ENCODE peak calls at places on chromosomes 6 and 20, in ten cellular contexts. X is occipital lobe; V is HuH-7.5; A is GM10248; N is G401; O is AG08396; R is activated T-cell treated with anti-CD3 and anti-CD28 coated beads, Interleukin-2, amount 50 U/mL, for 1 hour; H is NCI-H1105; F is Right ventricle myocardium superior; W is brain microvascular endothelial cell. I is an unnamed sample.

GRCh38 chr20:57082546-57082945 is 183.9 kb downstream of the BMP7 start:
- DNase-seq in X (no peak), V (no peak), A (no peak), N (no peak), O (no peak), R (no peak), H (no peak), F (no peak), W (no peak), I (no peak)

GRCh38 chr6:109527989-109528388 is 45.0 kb upstream of the ZBTB24 start:
- DNase-seq in X (no peak), V (peak; percentile 9), A (no peak), N (no peak), O (no peak), R (no peak), H (no peak), F (no peak), W (no peak), I (no peak)

GRCh38 chr6:131331146-131331545 is 195.9 kb downstream of the AKAP7 start:
- DNase-seq in X (no peak), V (no peak), A (no peak), N (no peak), O (no peak), R (no peak), H (no peak), F (no peak), W (no peak), I (no peak)

GRCh38 chr20:2822073-2822472 is 5.9 kb downstream of the TMEM239 start:
- DNase-seq in X (no peak), V (no peak), A (peak; percentile 28), N (no peak), O (no peak), R (peak; percentile 56), H (no peak), F (no peak), W (no peak), I (peak; percentile 62)

GRCh38 chr20:44692932-44693476 is 22.2 kb upstream of the CCN5 start:
- DNase-seq in X (no peak), V (peak; percentile 65), A (no peak), N (peak; percentile 18), O (peak; percentile 86), R (no peak), H (no peak), F (peak; percentile 84), W (peak; percentile 96), I (no peak)

GRCh38 chr20:1309439-1309847 is 19.5 kb downstream of the SDCBP2 start:
- DNase-seq in X (no peak), V (no peak), A (no peak), N (no peak), O (no peak), R (no peak), H (no peak), F (no peak), W (no peak), I (no peak)

GRCh38 chr20:17634666-17635319 is 47.2 kb downstream of the RRBP1 start:
- DNase-seq in X (no peak), V (no peak), A (no peak), N (no peak), O (no peak), R (no peak), H (no peak), F (peak; percentile 76), W (no peak), I (no peak)

GRCh38 chr6:162852810-162853577 is 125.2 kb downstream of the PACRG start:
- DNase-seq in X (no peak), V (no peak), A (no peak), N (no peak), O (no peak), R (no peak), H (no peak), F (no peak), W (no peak), I (no peak)

GRCh38 chr20:651713-652610 is 1.0 kb downstream of the SRXN1 start:
- DNase-seq in X (no peak), V (no peak), A (no peak), N (no peak), O (no peak), R (no peak), H (no peak), F (peak; percentile 40), W (no peak), I (peak; percentile 42)

GRCh38 chr6:135323202-135323668 is 142.1 kb downstream of the MYB start:
- DNase-seq in X (no peak), V (no peak), A (peak; percentile 68), N (no peak), O (no peak), R (no peak), H (no peak), F (no peak), W (peak; percentile 32), I (no peak)

GRCh38 chr6:32462609-32463008 is 22.9 kb downstream of the HLA-DRA start:
- DNase-seq in X (no peak), V (no peak), A (no peak), N (no peak), O (no peak), R (no peak), H (no peak), F (no peak), W (no peak), I (no peak)

GRCh38 chr20:32879538-32879937 is 20.8 kb downstream of the EFCAB8 start:
- DNase-seq in X (no peak), V (no peak), A (no peak), N (no peak), O (no peak), R (no peak), H (no peak), F (no peak), W (no peak), I (no peak)

GRCh38 chr6:166420351-166420750 is 37.6 kb upstream of the MPC1 start:
- DNase-seq in X (no peak), V (peak; percentile 77), A (no peak), N (no peak), O (no peak), R (no peak), H (no peak), F (no peak), W (peak; percentile 56), I (no peak)

GRCh38 chr20:63658749-63659187 is 656 bp downstream of the RTEL1 start:
- DNase-seq in X (no peak), V (no peak), A (no peak), N (no peak), O (no peak), R (no peak), H (no peak), F (peak; percentile 63), W (peak; percentile 20), I (peak; percentile 18)

GRCh38 chr6:74879234-74879633 is 326.6 kb downstream of the COL12A1 start:
- DNase-seq in X (no peak), V (no peak), A (no peak), N (no peak), O (peak; percentile 38), R (no peak), H (no peak), F (no peak), W (peak; percentile 61), I (no peak)

GRCh38 chr6:70413829-70414494 is 654 bp downstream of the FAM135A start:
- DNase-seq in X (peak; percentile 12), V (no peak), A (peak; percentile 14), N (peak; percentile 67), O (peak; percentile 23), R (no peak), H (peak; percentile 45), F (no peak), W (no peak), I (peak; percentile 52)

GRCh38 chr6:33459226-33459625 is 4.8 kb downstream of the ZBTB9 start:
- DNase-seq in X (no peak), V (no peak), A (no peak), N (no peak), O (no peak), R (no peak), H (no peak), F (no peak), W (no peak), I (no peak)

GRCh38 chr20:43389231-43389630 is 68.5 kb upstream of the SRSF6 start:
- DNase-seq in X (no peak), V (no peak), A (no peak), N (no peak), O (no peak), R (no peak), H (no peak), F (peak; percentile 69), W (no peak), I (no peak)

GRCh38 chr20:32431457-32431856 is 73.3 kb downstream of the ASXL1 start:
- DNase-seq in X (no peak), V (peak; percentile 4), A (no peak), N (no peak), O (no peak), R (no peak), H (no peak), F (no peak), W (no peak), I (no peak)

GRCh38 chr6:37757381-37757780 is 59.7 kb upstream of the MDGA1 start:
- DNase-seq in X (no peak), V (no peak), A (no peak), N (no peak), O (no peak), R (no peak), H (no peak), F (no peak), W (no peak), I (no peak)

GRCh38 chr20:46148313-46149213 is 30.4 kb downstream of the CD40 start:
- DNase-seq in X (no peak), V (no peak), A (no peak), N (no peak), O (no peak), R (no peak), H (no peak), F (no peak), W (no peak), I (no peak)

GRCh38 chr6:79874531-79875132 is 72.7 kb downstream of the ELOVL4 start:
- DNase-seq in X (no peak), V (no peak), A (no peak), N (no peak), O (no peak), R (no peak), H (no peak), F (no peak), W (no peak), I (no peak)

GRCh38 chr6:14567842-14568241 is 450.3 kb downstream of the CD83 start:
- DNase-seq in X (no peak), V (no peak), A (no peak), N (no peak), O (no peak), R (no peak), H (no peak), F (no peak), W (no peak), I (no peak)

GRCh38 chr6:73579851-73580246 is 59.0 kb upstream of the EEF1A1 start:
- DNase-seq in X (no peak), V (peak; percentile 50), A (no peak), N (peak; percentile 46), O (peak; percentile 71), R (no peak), H (no peak), F (no peak), W (peak; percentile 76), I (peak; percentile 96)

GRCh38 chr6:111533087-111533784 is 50.2 kb upstream of the REV3L start:
- DNase-seq in X (no peak), V (no peak), A (no peak), N (no peak), O (no peak), R (no peak), H (no peak), F (no peak), W (no peak), I (no peak)

GRCh38 chr20:11362450-11362849 is 555.2 kb upstream of the BTBD3 start:
- DNase-seq in X (no peak), V (no peak), A (no peak), N (no peak), O (no peak), R (no peak), H (no peak), F (no peak), W (no peak), I (no peak)

I was measured in RPMI8226.